ENCODE peak calls at places on chromosomes 3 and 15, in five cellular contexts. One of them, this sample, is unnamed.

GRCh38 chr3:184387174-184387714 is 7.4 kb downstream of the CHRD start:
- DNase-seq in activated naive CD8-positive, alpha-beta T cell treated with anti-CD3 and anti-CD28 coated beads, Interleukin-2, amount 50 U/mL, for 24 hours: no peak
- DNase-seq in RWPE1: no peak
- DNase-seq in right atrium auricular region: no peak
- DNase-seq in GM12864: no peak
- DNase-seq in this sample: no peak

GRCh38 chr3:72336821-72337479 is 511.3 kb downstream of the SHQ1 start:
- DNase-seq in activated naive CD8-positive, alpha-beta T cell treated with anti-CD3 and anti-CD28 coated beads, Interleukin-2, amount 50 U/mL, for 24 hours: no peak
- DNase-seq in RWPE1: peak
- DNase-seq in right atrium auricular region: peak
- DNase-seq in GM12864: no peak
- DNase-seq in this sample: no peak

GRCh38 chr15:63458021-63458420 is 46.4 kb upstream of the USP3 start:
- DNase-seq in activated naive CD8-positive, alpha-beta T cell treated with anti-CD3 and anti-CD28 coated beads, Interleukin-2, amount 50 U/mL, for 24 hours: no peak
- DNase-seq in RWPE1: no peak
- DNase-seq in right atrium auricular region: no peak
- DNase-seq in GM12864: no peak
- DNase-seq in this sample: no peak

GRCh38 chr3:140711043-140711718 is 33.3 kb downstream of the TRIM42 start:
- DNase-seq in activated naive CD8-positive, alpha-beta T cell treated with anti-CD3 and anti-CD28 coated beads, Interleukin-2, amount 50 U/mL, for 24 hours: no peak
- DNase-seq in RWPE1: no peak
- DNase-seq in right atrium auricular region: no peak
- DNase-seq in GM12864: no peak
- DNase-seq in this sample: no peak

GRCh38 chr3:191373327-191373726 is 43.0 kb upstream of the UTS2B start:
- DNase-seq in activated naive CD8-positive, alpha-beta T cell treated with anti-CD3 and anti-CD28 coated beads, Interleukin-2, amount 50 U/mL, for 24 hours: no peak
- DNase-seq in RWPE1: no peak
- DNase-seq in right atrium auricular region: no peak
- DNase-seq in GM12864: no peak
- DNase-seq in this sample: no peak

GRCh38 chr3:6172871-6173667 is 687.8 kb upstream of the GRM7 start:
- DNase-seq in activated naive CD8-positive, alpha-beta T cell treated with anti-CD3 and anti-CD28 coated beads, Interleukin-2, amount 50 U/mL, for 24 hours: no peak
- DNase-seq in RWPE1: no peak
- DNase-seq in right atrium auricular region: no peak
- DNase-seq in GM12864: no peak
- DNase-seq in this sample: no peak

GRCh38 chr3:39222939-39223338 is 30.5 kb upstream of the XIRP1 start:
- DNase-seq in activated naive CD8-positive, alpha-beta T cell treated with anti-CD3 and anti-CD28 coated beads, Interleukin-2, amount 50 U/mL, for 24 hours: no peak
- DNase-seq in RWPE1: no peak
- DNase-seq in right atrium auricular region: no peak
- DNase-seq in GM12864: no peak
- DNase-seq in this sample: no peak

GRCh38 chr3:49377483-49377882 is 19.3 kb upstream of the GPX1 start:
- DNase-seq in activated naive CD8-positive, alpha-beta T cell treated with anti-CD3 and anti-CD28 coated beads, Interleukin-2, amount 50 U/mL, for 24 hours: peak
- DNase-seq in RWPE1: no peak
- DNase-seq in right atrium auricular region: no peak
- DNase-seq in GM12864: peak
- DNase-seq in this sample: no peak

GRCh38 chr3:12993623-12994356 is 79.4 kb downstream of the IQSEC1 start:
- DNase-seq in activated naive CD8-positive, alpha-beta T cell treated with anti-CD3 and anti-CD28 coated beads, Interleukin-2, amount 50 U/mL, for 24 hours: no peak
- DNase-seq in RWPE1: no peak
- DNase-seq in right atrium auricular region: no peak
- DNase-seq in GM12864: no peak
- DNase-seq in this sample: no peak

GRCh38 chr3:38210141-38210757 is 44.9 kb downstream of the OXSR1 start:
- DNase-seq in activated naive CD8-positive, alpha-beta T cell treated with anti-CD3 and anti-CD28 coated beads, Interleukin-2, amount 50 U/mL, for 24 hours: no peak
- DNase-seq in RWPE1: no peak
- DNase-seq in right atrium auricular region: no peak
- DNase-seq in GM12864: peak
- DNase-seq in this sample: no peak

GRCh38 chr15:65363766-65364165 is 14.0 kb downstream of the IGDCC3 start:
- DNase-seq in activated naive CD8-positive, alpha-beta T cell treated with anti-CD3 and anti-CD28 coated beads, Interleukin-2, amount 50 U/mL, for 24 hours: no peak
- DNase-seq in RWPE1: no peak
- DNase-seq in right atrium auricular region: no peak
- DNase-seq in GM12864: no peak
- DNase-seq in this sample: no peak

GRCh38 chr15:44735482-44736260 is 657 bp upstream of the TRIM69 start:
- DNase-seq in activated naive CD8-positive, alpha-beta T cell treated with anti-CD3 and anti-CD28 coated beads, Interleukin-2, amount 50 U/mL, for 24 hours: peak
- DNase-seq in RWPE1: no peak
- DNase-seq in right atrium auricular region: peak
- DNase-seq in GM12864: no peak
- DNase-seq in this sample: peak